ENCODE peak calls at places on chromosomes 16 and 17, in four cellular contexts. S is cardiac muscle cell, F is neuronal stem cell, V is lung. Q is an unnamed sample.

GRCh38 chr17:8226536-8227237 is 16.3 kb upstream of the AURKB start:
- DNase-seq in V (peak; percentile 66), S (peak; percentile 93), F (peak; percentile 95), Q (no peak)

GRCh38 chr16:69302301-69302700 is 8.8 kb upstream of the VPS4A start:
- DNase-seq in F (no peak), S (no peak), V (no peak), Q (no peak)

GRCh38 chr16:80407265-80407987 is 133.4 kb upstream of the DYNLRB2 start:
- DNase-seq in V (no peak), F (peak; percentile 36), S (no peak), Q (no peak)

GRCh38 chr16:9012848-9013507 is 49.3 kb upstream of the USP7 start:
- DNase-seq in V (no peak), S (peak; percentile 23), F (peak; percentile 44), Q (peak; percentile 8)

GRCh38 chr16:84391151-84391873 is 23.0 kb downstream of the ATP2C2 start:
- DNase-seq in V (no peak), F (no peak), S (peak; percentile 27), Q (no peak)

GRCh38 chr17:62626719-62627218 is 701 bp upstream of the MRC2 start:
- DNase-seq in V (peak; percentile 44), S (peak; percentile 93), F (peak; percentile 70), Q (no peak)

GRCh38 chr16:79278506-79278905 is 322.0 kb downstream of the MAF start:
- DNase-seq in S (no peak), V (no peak), F (no peak), Q (peak; percentile 37)

GRCh38 chr17:78176548-78177025 is 8.2 kb downstream of the SYNGR2 start:
- DNase-seq in S (peak; percentile 61), F (no peak), V (peak; percentile 79), Q (peak; percentile 66)

GRCh38 chr17:81499601-81499970 is 13.0 kb downstream of the ACTG1 start:
- DNase-seq in S (no peak), V (no peak), F (no peak), Q (no peak)

GRCh38 chr16:56947604-56947995 is 14.2 kb upstream of the CETP start:
- DNase-seq in F (no peak), V (no peak), S (no peak), Q (no peak)

GRCh38 chr16:83023640-83024039 is 396.9 kb downstream of the CDH13 start:
- DNase-seq in F (no peak), S (no peak), V (no peak), Q (no peak)

GRCh38 chr17:69344939-69345338 is 18.0 kb upstream of the ABCA5 start:
- DNase-seq in F (no peak), V (no peak), S (no peak), Q (no peak)

GRCh38 chr17:49861150-49861884 is 13.4 kb upstream of the TAC4 start:
- DNase-seq in F (peak; percentile 64), S (peak; percentile 72), V (peak; percentile 43), Q (peak; percentile 42)

GRCh38 chr17:76079577-76080206 is 710 bp downstream of the ZACN start:
- DNase-seq in V (no peak), S (no peak), F (no peak), Q (no peak)

GRCh38 chr16:89324056-89325010 is 106.8 kb downstream of the ZNF778 start:
- DNase-seq in S (peak; percentile 60), F (no peak), V (no peak), Q (no peak)

GRCh38 chr16:80948886-80949502 is 57.7 kb downstream of the CMC2 start:
- DNase-seq in F (peak; percentile 59), V (no peak), S (peak; percentile 71), Q (no peak)

GRCh38 chr16:48611329-48612137 is 1.6 kb upstream of the N4BP1 start:
- DNase-seq in S (no peak), F (no peak), V (no peak), Q (peak; percentile 57)

GRCh38 chr17:61307905-61308886 is 91.4 kb upstream of the TBX2 start:
- DNase-seq in F (no peak), S (peak; percentile 91), V (peak; percentile 40), Q (no peak)

GRCh38 chr17:83150369-83151055 is 71.1 kb downstream of the METRNL start:
- DNase-seq in V (no peak), S (no peak), F (no peak), Q (no peak)

GRCh38 chr17:55691666-55692065 is 31.0 kb downstream of the TMEM100 start:
- DNase-seq in V (no peak), S (no peak), F (no peak), Q (no peak)

GRCh38 chr17:50155115-50155819 is 4.8 kb upstream of the PPP1R9B start:
- DNase-seq in V (no peak), S (peak; percentile 88), F (no peak), Q (no peak)

GRCh38 chr16:11251525-11252481 is 4.2 kb downstream of the SOCS1 start:
- DNase-seq in S (peak; percentile 52), V (no peak), F (no peak), Q (peak; percentile 69)

GRCh38 chr16:69348222-69348621 is 3.4 kb downstream of the TMED6 start:
- DNase-seq in S (no peak), F (no peak), V (no peak), Q (no peak)

GRCh38 chr17:16025202-16025601 is 25.6 kb downstream of the TTC19 start:
- DNase-seq in F (no peak), V (no peak), S (no peak), Q (no peak)

GRCh38 chr17:16023881-16024280 is 24.3 kb downstream of the TTC19 start:
- DNase-seq in F (no peak), V (no peak), S (no peak), Q (no peak)

GRCh38 chr17:16027708-16028584 is 28.3 kb downstream of the TTC19 start:
- DNase-seq in F (no peak), V (no peak), S (peak; percentile 85), Q (peak; percentile 11)

DNA sequence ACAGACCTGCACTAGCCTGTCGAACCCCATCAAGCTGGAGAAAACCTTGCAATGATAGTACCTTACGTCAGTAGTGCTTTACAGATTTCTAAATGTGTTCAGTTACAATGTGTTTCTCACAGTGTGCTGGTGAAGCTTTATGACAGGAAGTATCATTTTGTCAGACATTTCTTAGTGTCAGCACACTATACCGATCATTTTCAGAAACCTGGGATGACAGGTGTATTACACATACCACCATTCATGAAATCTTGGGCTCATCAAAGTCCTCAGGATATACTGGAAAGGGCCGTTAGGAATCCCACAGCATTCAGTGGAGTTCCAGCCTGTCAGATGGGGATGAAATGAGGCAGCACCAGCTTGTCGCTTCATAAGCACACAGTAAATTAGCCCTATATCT is 27.3 kb downstream of the TTC19 start:
- DNase-seq in S (no peak), V (no peak), F (no peak), Q (no peak)
- H3K27ac ChIP-seq in S (peak overlapping the region; percentile 2), V (peak overlapping the region; percentile 88), F (no peak overlapping the region), Q (no peak overlapping the region)

GRCh38 chr16:51434567-51435198 is 283.6 kb upstream of the SALL1 start:
- DNase-seq in F (no peak), V (no peak), S (no peak), Q (no peak)

GRCh38 chr16:51442140-51442539 is 291.1 kb upstream of the SALL1 start:
- DNase-seq in V (no peak), S (no peak), F (no peak), Q (no peak)

GRCh38 chr16:51441331-51441730 is 290.3 kb upstream of the SALL1 start:
- DNase-seq in F (no peak), S (no peak), V (no peak), Q (no peak)

GRCh38 chr16:51445250-51445649 is 294.2 kb upstream of the SALL1 start:
- DNase-seq in F (no peak), S (no peak), V (no peak), Q (no peak)

GRCh38 chr16:51440096-51440495 is 289.0 kb upstream of the SALL1 start:
- DNase-seq in V (no peak), S (no peak), F (no peak), Q (no peak)
- H3K4me1 ChIP-seq in V (no peaks in the 10 kb centered on the region), S (peaks cover 9% of the 10 kb centered on the region), F (peaks cover 11% of the 10 kb centered on the region), Q (no peaks in the 10 kb centered on the region)

DNA sequence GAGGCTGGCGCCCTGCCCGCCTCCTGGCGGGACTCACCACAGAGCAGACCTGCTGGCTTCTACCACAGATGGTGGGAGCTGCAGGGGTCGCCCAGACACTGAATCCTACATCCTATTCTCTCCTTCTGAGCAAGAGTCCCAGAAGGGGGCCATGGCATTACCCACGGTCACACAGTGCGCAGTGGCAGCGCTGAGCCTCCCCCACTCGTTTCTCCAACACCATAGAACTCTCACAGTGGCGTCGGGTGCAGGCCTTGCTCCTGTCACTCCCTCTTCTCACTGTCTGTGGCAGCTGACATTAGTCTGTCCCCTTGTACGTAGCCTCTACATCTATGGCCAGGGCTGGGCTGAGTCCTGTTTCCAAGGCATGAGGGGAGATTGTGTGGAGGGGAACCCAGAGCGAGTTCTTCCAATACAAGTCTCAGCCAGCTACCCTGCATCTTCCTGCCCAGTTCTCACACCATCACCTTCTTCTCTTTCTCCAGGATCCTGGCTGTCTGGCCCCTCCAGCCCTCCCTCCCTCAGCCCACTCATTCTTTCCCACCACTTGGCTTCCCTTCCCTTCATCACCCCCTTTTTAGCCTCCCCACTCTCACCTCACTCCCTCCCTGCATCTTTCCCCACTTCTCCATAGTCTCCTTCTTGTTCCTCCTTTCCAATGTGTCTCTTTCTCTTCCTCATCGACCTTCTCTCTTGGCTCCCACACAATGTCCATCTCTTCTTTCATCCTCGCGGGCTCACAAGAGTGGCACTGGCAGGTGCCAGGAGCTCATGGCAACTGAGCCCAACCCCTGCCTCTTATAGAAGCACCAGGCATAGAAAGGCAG is 5.9 kb downstream of the UBTF start:
- DNase-seq in F (no peak), S (no peak), V (no peak), Q (no peak)
- H3K27ac ChIP-seq in F (no peak overlapping the region), S (no peak overlapping the region), V (no peak overlapping the region), Q (peak overlapping the region; percentile 59)

GRCh38 chr16:66658143-66658859 is 38.2 kb downstream of the CMTM4 start:
- DNase-seq in V (no peak), F (no peak), S (no peak), Q (no peak)
- H3K4me1 ChIP-seq in V (peaks cover 5% of the 10 kb centered on the region), F (peaks cover 1% of the 10 kb centered on the region), S (peaks cover 30% of the 10 kb centered on the region), Q (no peaks in the 10 kb centered on the region)

GRCh38 chr17:4908711-4909496 is 6.0 kb upstream of the CHRNE start:
- DNase-seq in S (peak; percentile 98), V (peak; percentile 88), F (peak; percentile 71), Q (peak; percentile 52)
- H3K27ac ChIP-seq in S (peak overlapping the region; percentile 24), V (no peak overlapping the region), F (no peak overlapping the region), Q (no peak overlapping the region)